ENCODE peak calls at places on chromosome 22, in four cellular contexts. One of them, this sample, is unnamed.

GRCh38 chr22:43477151-43477725 is 65.4 kb downstream of the MPPED1 start:
- DNase-seq in HepG2: no peak
- DNase-seq in GM12878: no peak
- DNase-seq in K562: no peak
- DNase-seq in this sample: no peak

GRCh38 chr22:50481440-50482106 is at the start of gene ADM2:
- DNase-seq in HepG2: peak
- DNase-seq in GM12878: no peak
- DNase-seq in K562: peak
- DNase-seq in this sample: peak

GRCh38 chr22:25939384-25939783 is 197.4 kb downstream of the MYO18B start:
- DNase-seq in HepG2: no peak
- DNase-seq in GM12878: no peak
- DNase-seq in K562: no peak
- DNase-seq in this sample: no peak

GRCh38 chr22:41052661-41053490 is 39.5 kb upstream of the EP300 start:
- DNase-seq in HepG2: peak
- DNase-seq in GM12878: no peak
- DNase-seq in K562: no peak
- DNase-seq in this sample: no peak

GRCh38 chr22:50314455-50315288 is 7.2 kb upstream of the PLXNB2 start:
- DNase-seq in HepG2: no peak
- DNase-seq in GM12878: peak
- DNase-seq in K562: peak
- DNase-seq in this sample: peak

GRCh38 chr22:27866136-27867091 is 52.6 kb downstream of the PITPNB start:
- DNase-seq in HepG2: peak
- DNase-seq in GM12878: no peak
- DNase-seq in K562: no peak
- DNase-seq in this sample: no peak

GRCh38 chr22:23862103-23862502 is 4.4 kb downstream of the SLC2A11 start:
- DNase-seq in HepG2: no peak
- DNase-seq in GM12878: no peak
- DNase-seq in K562: peak
- DNase-seq in this sample: peak

GRCh38 chr22:43474161-43475101 is 62.6 kb downstream of the MPPED1 start:
- DNase-seq in HepG2: peak
- DNase-seq in GM12878: no peak
- DNase-seq in K562: no peak
- DNase-seq in this sample: no peak

GRCh38 chr22:38397189-38398097 is 57.6 kb downstream of the KCNJ4 start:
- DNase-seq in HepG2: no peak
- DNase-seq in GM12878: no peak
- DNase-seq in K562: no peak
- DNase-seq in this sample: peak

GRCh38 chr22:20777420-20778177 is 3.7 kb downstream of the SERPIND1 start:
- DNase-seq in HepG2: peak
- DNase-seq in GM12878: no peak
- DNase-seq in K562: peak
- DNase-seq in this sample: no peak

GRCh38 chr22:28985581-28986290 is 75.9 kb downstream of the C22orf31 start:
- DNase-seq in HepG2: no peak
- DNase-seq in GM12878: no peak
- DNase-seq in K562: no peak
- DNase-seq in this sample: no peak
- TF ChIP-seq JUNB in HepG2: no peak
- TF ChIP-seq JUNB in GM12878: no peak
- TF ChIP-seq JUNB in K562: no peak
- TF ChIP-seq JUNB in this sample: no peak

GRCh38 chr22:22046370-22046769 is 63.8 kb upstream of the TOP3B start:
- DNase-seq in HepG2: no peak
- DNase-seq in GM12878: no peak
- DNase-seq in K562: no peak
- DNase-seq in this sample: no peak
- TF ChIP-seq REST in HepG2: no peak
- TF ChIP-seq REST in GM12878: no peak
- TF ChIP-seq REST in K562: no peak
- TF ChIP-seq REST in this sample: no peak

GRCh38 chr22:19759994-19760651 is 455 bp upstream of the TBX1 start:
- DNase-seq in HepG2: no peak
- DNase-seq in GM12878: no peak
- DNase-seq in K562: peak
- DNase-seq in this sample: peak
- TF ChIP-seq EZH2 in HepG2: peak
- TF ChIP-seq EZH2 in GM12878: peak
- TF ChIP-seq EZH2 in K562: peak
- TF ChIP-seq EZH2 in this sample: peak

GRCh38 chr22:30982501-30982900 is 13.4 kb downstream of the TUG1 start:
- DNase-seq in HepG2: no peak
- DNase-seq in GM12878: no peak
- DNase-seq in K562: no peak
- DNase-seq in this sample: no peak
- TF ChIP-seq JUNB in HepG2: no peak
- TF ChIP-seq JUNB in GM12878: no peak
- TF ChIP-seq JUNB in K562: no peak
- TF ChIP-seq JUNB in this sample: no peak

DNA sequence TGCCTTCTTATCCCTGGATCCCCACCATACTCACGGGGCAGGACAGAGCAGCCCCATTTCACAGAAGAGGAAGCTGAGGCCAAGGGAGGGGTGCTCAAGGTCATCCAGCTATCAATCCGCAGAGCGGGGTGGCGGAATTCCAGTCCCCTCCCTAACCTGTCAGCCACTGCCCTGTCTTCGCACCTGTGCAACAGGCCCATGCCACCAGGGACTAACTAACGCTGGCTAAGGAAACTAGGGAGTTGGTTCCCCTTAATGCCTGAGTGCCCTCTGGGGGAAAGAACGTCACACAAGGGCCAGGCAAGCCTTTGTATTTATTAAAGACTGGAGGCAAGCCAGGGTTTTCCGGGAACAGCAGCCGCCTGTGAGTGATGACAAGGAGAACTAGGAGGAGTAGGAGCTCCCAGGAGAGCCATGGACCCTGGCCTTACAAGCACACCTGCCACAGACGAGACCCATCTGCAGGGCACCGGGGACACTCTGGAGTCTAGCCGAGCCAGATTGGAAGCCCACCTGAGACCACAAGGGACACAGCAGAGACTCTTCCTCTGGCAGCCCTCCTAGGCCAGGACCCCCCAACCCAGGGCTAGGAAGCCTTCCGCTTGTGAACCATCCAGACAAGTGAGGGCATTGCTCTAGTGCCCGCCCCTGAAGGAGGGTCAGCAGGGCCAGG is 64.4 kb downstream of the MYH9 start:
- DNase-seq in HepG2: no peak
- DNase-seq in GM12878: no peak
- DNase-seq in K562: no peak
- DNase-seq in this sample: no peak
- TF ChIP-seq REST in HepG2: no peak
- TF ChIP-seq REST in GM12878: no peak
- TF ChIP-seq REST in K562: no peak
- TF ChIP-seq REST in this sample: no peak

GRCh38 chr22:47250995-47251765 is 488.7 kb downstream of the TBC1D22A start:
- DNase-seq in HepG2: no peak
- DNase-seq in GM12878: no peak
- DNase-seq in K562: no peak
- DNase-seq in this sample: no peak
- TF ChIP-seq EZH2 in HepG2: no peak
- TF ChIP-seq EZH2 in GM12878: no peak
- TF ChIP-seq EZH2 in K562: no peak
- TF ChIP-seq EZH2 in this sample: no peak

GRCh38 chr22:18955696-18956095 is 19.6 kb upstream of the PRODH start:
- DNase-seq in HepG2: no peak
- DNase-seq in GM12878: no peak
- DNase-seq in K562: no peak
- DNase-seq in this sample: no peak

GRCh38 chr22:18950141-18950540 is 14.0 kb upstream of the PRODH start:
- DNase-seq in HepG2: no peak
- DNase-seq in GM12878: no peak
- DNase-seq in K562: no peak
- DNase-seq in this sample: no peak

GRCh38 chr22:18954941-18955571 is 19.0 kb upstream of the PRODH start:
- DNase-seq in HepG2: no peak
- DNase-seq in GM12878: no peak
- DNase-seq in K562: no peak
- DNase-seq in this sample: no peak

GRCh38 chr22:18952022-18952421 is 15.9 kb upstream of the PRODH start:
- DNase-seq in HepG2: no peak
- DNase-seq in GM12878: no peak
- DNase-seq in K562: no peak
- DNase-seq in this sample: no peak

DNA sequence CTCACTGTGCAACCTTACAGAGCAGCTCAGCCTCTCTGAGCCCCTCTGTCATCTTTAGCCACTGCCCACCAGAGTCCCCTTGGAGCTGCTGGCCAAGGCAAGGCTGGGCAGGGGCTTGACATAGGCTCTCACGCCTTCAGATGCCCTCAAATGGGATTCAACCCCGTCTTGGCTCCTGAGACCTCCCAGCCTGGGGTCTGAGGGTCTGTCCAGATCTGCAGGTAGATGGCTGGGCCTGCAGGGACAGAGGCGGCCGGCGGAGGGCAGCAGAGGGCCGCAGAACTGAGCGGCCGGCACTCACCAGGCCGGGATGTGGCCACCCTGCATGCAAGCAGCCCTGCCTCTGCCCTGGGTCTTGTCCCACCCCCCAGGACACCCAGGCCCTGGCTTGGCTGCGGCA is 18.2 kb upstream of the PRODH start:
- DNase-seq in HepG2: peak
- DNase-seq in GM12878: no peak
- DNase-seq in K562: peak
- DNase-seq in this sample: peak
- TF ChIP-seq JUNB in HepG2: no peak
- TF ChIP-seq JUNB in GM12878: no peak
- TF ChIP-seq JUNB in K562: no peak
- TF ChIP-seq JUNB in this sample: no peak

DNA sequence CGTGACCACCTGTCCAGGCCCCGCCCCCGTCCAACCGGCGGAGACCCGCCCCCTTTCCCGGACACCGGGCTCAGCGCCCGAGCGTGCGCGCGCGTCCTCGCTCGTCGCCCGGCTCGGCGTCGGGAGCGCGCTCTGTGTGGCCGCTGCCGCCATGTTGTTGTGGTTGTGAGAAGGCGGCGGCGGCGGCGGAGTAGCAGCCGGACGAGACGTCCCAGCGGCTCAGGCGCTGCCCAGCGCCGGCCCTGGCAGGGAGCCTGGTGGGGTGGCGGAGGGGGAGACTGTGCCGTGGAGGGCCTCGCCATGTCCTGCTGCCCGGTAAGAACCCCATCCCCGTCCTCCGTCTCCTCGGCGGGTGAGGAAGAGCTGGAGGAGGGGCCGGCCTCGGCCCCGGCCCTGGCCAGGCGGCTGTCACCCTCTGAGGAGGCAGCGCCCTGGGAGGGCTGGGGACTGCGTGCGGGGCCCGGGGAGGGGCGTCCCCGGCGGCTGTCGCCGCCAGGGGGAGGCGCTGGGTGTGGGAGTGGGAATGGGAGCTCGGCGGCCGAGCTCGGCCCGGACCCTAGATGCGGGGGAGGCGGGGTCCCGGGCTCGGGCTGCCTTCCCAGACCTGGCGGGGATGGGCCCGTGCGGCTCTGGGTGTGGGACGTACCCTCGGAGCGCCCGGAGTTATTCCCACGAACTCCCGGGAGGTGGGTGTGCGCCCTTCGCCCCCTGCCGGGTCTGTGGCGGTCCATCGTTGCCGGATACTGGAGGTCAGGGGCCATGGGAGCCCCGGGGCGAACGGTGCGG is at the start of gene MTMR3:
- DNase-seq in HepG2: peak
- DNase-seq in GM12878: peak
- DNase-seq in K562: peak
- DNase-seq in this sample: peak
- TF ChIP-seq REST in HepG2: no peak
- TF ChIP-seq REST in GM12878: no peak
- TF ChIP-seq REST in K562: no peak
- TF ChIP-seq REST in this sample: no peak

DNA sequence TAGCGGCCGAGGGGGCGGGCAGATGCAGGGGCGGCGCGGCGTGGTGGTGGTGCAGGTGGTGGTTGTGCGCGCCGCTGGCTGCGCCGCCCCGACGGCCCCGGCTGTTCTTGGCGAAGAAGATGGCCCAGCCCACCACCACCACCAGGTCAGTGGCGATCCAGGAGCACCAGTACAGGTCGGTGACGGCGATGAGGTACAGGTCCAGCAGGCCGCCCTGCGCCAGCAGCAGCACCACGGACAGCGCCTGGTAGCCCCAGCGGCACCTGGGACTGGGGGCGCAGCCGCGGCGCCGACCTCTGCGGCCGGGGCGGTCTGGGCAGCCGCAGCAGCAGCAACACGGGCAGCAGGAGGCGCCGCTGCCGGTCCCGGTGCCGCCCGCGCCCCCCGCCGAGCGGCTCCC is 879 bp downstream of the TMEM121B start:
- DNase-seq in HepG2: no peak
- DNase-seq in GM12878: no peak
- DNase-seq in K562: peak
- DNase-seq in this sample: peak
- TF ChIP-seq EZH2 in HepG2: no peak
- TF ChIP-seq EZH2 in GM12878: no peak
- TF ChIP-seq EZH2 in K562: no peak
- TF ChIP-seq EZH2 in this sample: no peak

DNA sequence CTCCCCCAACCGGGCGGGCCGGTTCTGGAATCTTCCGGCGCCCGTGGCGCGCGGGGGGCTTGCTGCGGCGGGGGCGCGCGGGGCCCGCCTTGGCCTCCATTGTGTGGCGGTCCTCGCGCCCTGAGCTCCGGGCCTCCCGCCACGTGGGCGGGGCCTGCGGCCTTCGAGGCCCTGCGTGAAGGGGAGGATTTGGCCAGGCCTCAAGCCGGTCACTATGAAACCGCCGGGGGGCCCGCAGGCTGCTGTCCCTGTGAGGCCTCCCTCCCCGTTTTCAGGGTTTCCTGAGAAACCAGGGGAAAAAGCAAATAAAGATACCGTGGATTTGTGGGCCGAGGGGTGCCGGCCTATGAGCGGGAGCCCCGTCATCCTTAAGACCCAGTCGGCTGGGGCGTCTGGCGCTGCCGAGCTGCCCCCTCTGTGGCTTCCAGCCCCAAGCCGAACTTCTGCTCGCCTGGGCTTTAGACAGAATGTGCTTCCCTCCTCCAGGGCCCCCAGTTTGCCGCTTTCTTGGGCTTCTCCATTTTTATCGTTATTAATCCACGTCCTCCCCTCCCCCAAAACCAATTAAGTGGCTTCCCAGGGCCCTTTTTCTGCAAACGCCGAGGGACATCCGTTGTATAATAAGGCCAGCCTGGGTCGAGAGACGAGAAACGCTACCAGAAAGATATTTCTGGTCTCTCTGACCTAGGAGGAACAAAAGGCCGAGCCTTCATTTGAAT is 602 bp downstream of the EWSR1 start:
- DNase-seq in HepG2: peak
- DNase-seq in GM12878: no peak
- DNase-seq in K562: peak
- DNase-seq in this sample: peak
- TF ChIP-seq JUNB in HepG2: no peak
- TF ChIP-seq JUNB in GM12878: no peak
- TF ChIP-seq JUNB in K562: no peak
- TF ChIP-seq JUNB in this sample: no peak

This sample was measured in GM23338.